ENCODE peak calls at places on chromosomes 2 and 18, in four cellular contexts. One of them, this sample, is unnamed.

GRCh38 chr2:240500561-240501423 is 57.0 kb downstream of the ANKMY1 start:
- DNase-seq in K562: no peak
- DNase-seq in GM12878: no peak
- DNase-seq in H1: peak; percentile 31
- DNase-seq in this sample: no peak

GRCh38 chr2:181878448-181878847 is 13.1 kb upstream of the ITPRID2 start:
- DNase-seq in GM12878: no peak
- DNase-seq in H1: no peak
- DNase-seq in K562: no peak
- DNase-seq in this sample: no peak

GRCh38 chr18:37778417-37779165 is 213.0 kb upstream of the CELF4 start:
- DNase-seq in GM12878: no peak
- DNase-seq in H1: peak; percentile 97
- DNase-seq in K562: peak; percentile 58
- DNase-seq in this sample: peak; percentile 13

GRCh38 chr18:77133920-77134496 is 1.4 kb upstream of the MBP start:
- DNase-seq in K562: no peak
- DNase-seq in GM12878: no peak
- DNase-seq in H1: no peak
- DNase-seq in this sample: no peak

GRCh38 chr2:29281585-29281984 is 166.4 kb downstream of the CLIP4 start:
- DNase-seq in GM12878: no peak
- DNase-seq in K562: no peak
- DNase-seq in H1: no peak
- DNase-seq in this sample: no peak

GRCh38 chr2:240905176-240905781 is 857 bp upstream of the CROCC2 start:
- DNase-seq in H1: no peak
- DNase-seq in GM12878: no peak
- DNase-seq in K562: no peak
- DNase-seq in this sample: no peak

GRCh38 chr2:127008265-127008664 is 98.7 kb downstream of the BIN1 start:
- DNase-seq in H1: no peak
- DNase-seq in GM12878: no peak
- DNase-seq in K562: no peak
- DNase-seq in this sample: no peak

GRCh38 chr2:41495050-41495449 is 552.8 kb upstream of the PKDCC start:
- DNase-seq in K562: peak; percentile 7
- DNase-seq in GM12878: no peak
- DNase-seq in H1: peak; percentile 43
- DNase-seq in this sample: no peak

GRCh38 chr18:25001803-25002202 is 350.2 kb downstream of the ZNF521 start:
- DNase-seq in K562: no peak
- DNase-seq in GM12878: no peak
- DNase-seq in H1: no peak
- DNase-seq in this sample: no peak

GRCh38 chr2:10392951-10393647 is 55.0 kb downstream of the ODC1 start:
- DNase-seq in GM12878: no peak
- DNase-seq in H1: no peak
- DNase-seq in K562: peak; percentile 85
- DNase-seq in this sample: no peak

GRCh38 chr2:188979119-188979729 is 5.1 kb downstream of the COL3A1 start:
- DNase-seq in K562: no peak
- DNase-seq in GM12878: no peak
- DNase-seq in H1: no peak
- DNase-seq in this sample: no peak

GRCh38 chr18:23365602-23366001 is 87.5 kb upstream of the RIOK3 start:
- DNase-seq in GM12878: no peak
- DNase-seq in K562: no peak
- DNase-seq in H1: no peak
- DNase-seq in this sample: no peak

GRCh38 chr2:10246370-10246769 is 56.3 kb upstream of the HPCAL1 start:
- DNase-seq in GM12878: no peak
- DNase-seq in H1: no peak
- DNase-seq in K562: no peak
- DNase-seq in this sample: no peak

GRCh38 chr2:7773362-7773973 is 856.3 kb downstream of the RNF144A start:
- DNase-seq in H1: no peak
- DNase-seq in K562: no peak
- DNase-seq in GM12878: peak; percentile 91
- DNase-seq in this sample: peak; percentile 0

GRCh38 chr18:77071711-77072292 is 60.8 kb downstream of the MBP start:
- DNase-seq in K562: no peak
- DNase-seq in H1: no peak
- DNase-seq in GM12878: no peak
- DNase-seq in this sample: no peak

GRCh38 chr2:216644846-216645635 is 11.8 kb downstream of the IGFBP2 start:
- DNase-seq in H1: no peak
- DNase-seq in GM12878: no peak
- DNase-seq in K562: no peak
- DNase-seq in this sample: no peak

GRCh38 chr2:218962859-218963492 is 3.5 kb downstream of the CDK5R2 start:
- DNase-seq in K562: peak; percentile 71
- DNase-seq in H1: peak; percentile 99
- DNase-seq in GM12878: no peak
- DNase-seq in this sample: peak; percentile 64

GRCh38 chr2:218961229-218961628 is 1.8 kb downstream of the CDK5R2 start:
- DNase-seq in GM12878: no peak
- DNase-seq in H1: no peak
- DNase-seq in K562: no peak
- DNase-seq in this sample: no peak

GRCh38 chr2:218960196-218961165 is 1.0 kb downstream of the CDK5R2 start:
- DNase-seq in K562: no peak
- DNase-seq in GM12878: no peak
- DNase-seq in H1: peak; percentile 57
- DNase-seq in this sample: no peak

GRCh38 chr2:218963597-218963996 is 4.1 kb downstream of the CDK5R2 start:
- DNase-seq in K562: no peak
- DNase-seq in H1: no peak
- DNase-seq in GM12878: no peak
- DNase-seq in this sample: no peak

DNA sequence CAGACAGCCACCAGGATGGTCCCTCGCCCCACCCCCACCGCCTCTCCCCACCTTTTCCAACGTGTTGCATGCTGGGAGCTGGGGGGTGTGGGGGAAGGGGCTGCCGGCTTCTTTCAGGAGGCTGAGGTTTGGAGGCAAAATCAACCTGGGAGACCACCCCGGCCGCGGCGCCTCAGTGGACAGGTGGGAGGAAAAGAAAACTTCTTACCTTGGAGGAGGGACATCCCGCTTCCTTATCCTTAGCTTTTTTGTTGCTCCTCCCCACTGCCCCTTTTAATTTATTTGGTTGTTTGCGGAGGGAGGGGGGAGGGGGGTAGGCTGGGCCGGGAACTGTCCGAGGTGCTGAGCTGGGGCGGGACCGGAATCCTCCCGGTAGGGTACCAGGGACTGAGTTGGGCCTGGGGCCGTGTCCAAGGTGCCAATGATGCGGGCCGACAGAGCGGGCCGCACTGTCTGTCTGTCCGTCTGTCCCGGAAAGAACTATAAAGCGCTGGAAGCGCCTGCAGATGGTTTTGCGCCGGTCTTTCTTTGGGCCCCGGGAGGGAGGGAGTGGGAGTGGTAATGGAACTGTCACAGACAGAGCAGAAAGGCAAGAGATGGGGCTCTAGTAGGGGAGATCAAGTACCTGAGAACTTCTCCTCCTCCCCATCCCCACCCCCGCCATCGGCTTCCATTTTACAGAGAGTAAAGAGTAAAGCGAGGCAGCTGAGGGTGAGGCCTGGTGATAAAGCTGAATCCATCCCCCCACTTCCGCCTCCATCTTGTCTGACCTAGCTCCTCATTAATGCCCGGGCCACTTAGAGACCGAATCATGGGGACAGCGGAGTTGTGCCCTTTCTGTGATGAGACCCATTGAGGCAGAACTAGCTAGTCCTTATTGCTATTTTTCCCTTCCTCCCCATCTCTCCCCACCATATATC is 2.4 kb downstream of the CDK5R2 start:
- DNase-seq in GM12878: no peak
- DNase-seq in K562: peak; percentile 77
- DNase-seq in H1: peak; percentile 80
- DNase-seq in this sample: no peak
- TF ChIP-seq EGR1 in GM12878: no peak
- TF ChIP-seq EGR1 in K562: no peak
- TF ChIP-seq EGR1 in H1: no peak
- TF ChIP-seq EGR1 in this sample: no peak

GRCh38 chr18:11887305-11888262 is 20.5 kb downstream of the MPPE1 start:
- DNase-seq in GM12878: no peak
- DNase-seq in H1: no peak
- DNase-seq in K562: no peak
- DNase-seq in this sample: no peak
- TF ChIP-seq SRF in GM12878: no peak
- TF ChIP-seq SRF in H1: no peak
- TF ChIP-seq SRF in K562: no peak
- TF ChIP-seq SRF in this sample: no peak

GRCh38 chr2:33158482-33159003 is 211.8 kb downstream of the LTBP1 start:
- DNase-seq in H1: no peak
- DNase-seq in GM12878: no peak
- DNase-seq in K562: no peak
- DNase-seq in this sample: no peak

GRCh38 chr2:33153008-33153407 is 206.3 kb downstream of the LTBP1 start:
- DNase-seq in K562: no peak
- DNase-seq in GM12878: no peak
- DNase-seq in H1: no peak
- DNase-seq in this sample: no peak
- TF ChIP-seq EGR1 in K562: no peak
- TF ChIP-seq EGR1 in GM12878: no peak
- TF ChIP-seq EGR1 in H1: no peak
- TF ChIP-seq EGR1 in this sample: no peak

GRCh38 chr2:233422050-233422639 is 67.9 kb downstream of the DGKD start:
- DNase-seq in H1: peak; percentile 42
- DNase-seq in GM12878: peak; percentile 66
- DNase-seq in K562: peak; percentile 20
- DNase-seq in this sample: no peak

GRCh38 chr2:233423436-233423860 is 69.2 kb downstream of the DGKD start:
- DNase-seq in K562: no peak
- DNase-seq in GM12878: no peak
- DNase-seq in H1: peak; percentile 35
- DNase-seq in this sample: no peak

GRCh38 chr2:233426619-233427342 is 72.5 kb downstream of the DGKD start:
- DNase-seq in K562: peak; percentile 63
- DNase-seq in H1: peak; percentile 26
- DNase-seq in GM12878: no peak
- DNase-seq in this sample: peak; percentile 79

GRCh38 chr2:233422649-233423435 is 68.5 kb downstream of the DGKD start:
- DNase-seq in H1: no peak
- DNase-seq in K562: no peak
- DNase-seq in GM12878: no peak
- DNase-seq in this sample: no peak

DNA sequence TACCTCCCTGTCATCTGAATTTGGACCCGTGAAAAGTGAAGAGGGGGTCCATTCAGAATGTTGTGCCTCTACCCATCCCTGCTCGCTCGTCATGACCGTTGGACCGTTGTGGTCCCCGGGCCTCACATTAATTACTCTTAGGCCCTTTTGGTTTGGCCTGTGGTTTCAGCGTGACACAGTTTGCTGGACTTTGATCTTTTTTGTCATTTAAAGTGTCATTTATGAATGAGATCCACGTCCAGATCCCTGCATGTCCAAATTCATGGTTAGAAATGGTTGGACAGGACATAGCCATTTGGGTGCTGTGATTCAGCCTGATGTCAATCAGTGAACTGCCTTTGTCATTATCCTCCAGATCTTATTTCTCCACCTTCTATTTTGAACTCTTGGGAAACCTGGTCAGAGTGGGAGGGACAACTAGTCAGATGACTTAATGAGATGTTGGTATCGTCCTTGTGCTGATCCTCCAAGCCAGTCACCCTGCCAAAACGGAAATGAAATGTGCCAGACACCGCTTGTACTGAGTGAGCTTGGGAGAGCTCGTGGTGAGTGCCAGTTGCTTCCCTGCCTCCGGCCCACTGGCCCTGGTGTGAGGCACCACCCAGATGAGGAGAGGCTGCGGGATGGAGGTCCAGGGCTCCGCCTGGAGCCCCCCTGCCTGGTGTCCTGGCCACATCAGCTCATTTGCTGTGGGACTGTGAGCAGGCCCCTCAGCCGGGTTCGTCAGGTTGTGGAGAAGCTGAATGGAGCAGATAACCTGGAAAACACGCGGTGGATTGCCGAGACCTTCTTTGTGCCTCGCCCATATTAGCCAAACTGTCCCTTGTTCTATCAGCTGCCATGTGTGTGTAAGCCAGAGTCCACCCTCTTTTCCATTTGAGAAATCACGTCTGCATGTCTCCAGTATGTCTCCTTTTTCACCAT is 70.0 kb downstream of the DGKD start:
- DNase-seq in GM12878: no peak
- DNase-seq in H1: peak; percentile 35
- DNase-seq in K562: no peak
- DNase-seq in this sample: no peak
- TF ChIP-seq SRF in GM12878: no peak
- TF ChIP-seq SRF in H1: no peak
- TF ChIP-seq SRF in K562: no peak
- TF ChIP-seq SRF in this sample: no peak

DNA sequence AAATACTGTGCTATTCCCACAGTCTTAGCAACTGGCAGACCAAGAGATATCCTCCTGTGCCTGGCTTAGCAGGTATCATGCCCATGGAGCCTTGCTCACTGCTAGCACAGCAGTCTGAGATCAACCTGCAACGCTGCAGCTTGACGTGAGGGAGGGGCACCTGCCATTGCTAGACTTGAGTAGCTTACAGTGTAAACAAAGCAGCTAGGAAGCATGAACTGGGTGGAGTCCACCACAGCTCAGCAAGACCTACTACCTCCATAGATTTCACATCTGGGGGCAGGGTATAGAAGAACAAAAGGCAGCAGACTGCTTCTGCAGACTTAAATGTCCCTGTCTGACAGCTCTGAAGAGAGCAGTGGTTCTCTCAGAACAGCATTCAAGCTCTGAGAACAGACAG is 74.8 kb downstream of the AKAIN1 start:
- DNase-seq in H1: no peak
- DNase-seq in K562: no peak
- DNase-seq in GM12878: no peak
- DNase-seq in this sample: no peak
- TF ChIP-seq EGR1 in H1: no peak
- TF ChIP-seq EGR1 in K562: no peak
- TF ChIP-seq EGR1 in GM12878: no peak
- TF ChIP-seq EGR1 in this sample: no peak

This sample was measured in HCT116.